ENCODE peak calls at places on chromosomes 1 and 21, in eight cellular contexts. One of them, this sample, is unnamed.

GRCh38 chr1:119982006-119982405 is 85.7 kb upstream of the ADAM30 start:
- DNase-seq in brain microvascular endothelial cell: peak; percentile 51
- DNase-seq in H54: peak; percentile 10
- DNase-seq in small intestine: no peak
- DNase-seq in HAP-1: no peak
- DNase-seq in Right ventricle myocardium superior: no peak
- DNase-seq in HEK293T: no peak
- DNase-seq in GM19239: no peak
- DNase-seq in this sample: peak; percentile 70

GRCh38 chr1:66140072-66140471 is 347.4 kb downstream of the PDE4B start:
- DNase-seq in H54: no peak
- DNase-seq in HAP-1: no peak
- DNase-seq in brain microvascular endothelial cell: no peak
- DNase-seq in HEK293T: no peak
- DNase-seq in Right ventricle myocardium superior: no peak
- DNase-seq in small intestine: no peak
- DNase-seq in GM19239: no peak
- DNase-seq in this sample: no peak

GRCh38 chr1:221725683-221726330 is 16.1 kb downstream of the DUSP10 start:
- DNase-seq in HEK293T: no peak
- DNase-seq in Right ventricle myocardium superior: no peak
- DNase-seq in brain microvascular endothelial cell: no peak
- DNase-seq in small intestine: no peak
- DNase-seq in GM19239: no peak
- DNase-seq in HAP-1: no peak
- DNase-seq in H54: no peak
- DNase-seq in this sample: peak; percentile 42

GRCh38 chr1:163673756-163674155 is 352.0 kb downstream of the NUF2 start:
- DNase-seq in small intestine: no peak
- DNase-seq in HEK293T: no peak
- DNase-seq in H54: no peak
- DNase-seq in GM19239: no peak
- DNase-seq in HAP-1: no peak
- DNase-seq in Right ventricle myocardium superior: no peak
- DNase-seq in brain microvascular endothelial cell: no peak
- DNase-seq in this sample: no peak

GRCh38 chr1:61182049-61182448 is 99.7 kb downstream of the NFIA start:
- DNase-seq in small intestine: no peak
- DNase-seq in HAP-1: no peak
- DNase-seq in H54: no peak
- DNase-seq in Right ventricle myocardium superior: no peak
- DNase-seq in HEK293T: no peak
- DNase-seq in brain microvascular endothelial cell: peak; percentile 83
- DNase-seq in GM19239: no peak
- DNase-seq in this sample: peak; percentile 36

GRCh38 chr1:218683224-218683623 is 338.1 kb downstream of the TGFB2 start:
- DNase-seq in GM19239: no peak
- DNase-seq in small intestine: no peak
- DNase-seq in brain microvascular endothelial cell: no peak
- DNase-seq in H54: no peak
- DNase-seq in Right ventricle myocardium superior: no peak
- DNase-seq in HAP-1: no peak
- DNase-seq in HEK293T: no peak
- DNase-seq in this sample: no peak

GRCh38 chr1:113451710-113452109 is 61.4 kb downstream of the MAGI3 start:
- DNase-seq in H54: no peak
- DNase-seq in HAP-1: no peak
- DNase-seq in HEK293T: no peak
- DNase-seq in small intestine: peak; percentile 47
- DNase-seq in GM19239: no peak
- DNase-seq in Right ventricle myocardium superior: no peak
- DNase-seq in brain microvascular endothelial cell: no peak
- DNase-seq in this sample: no peak

GRCh38 chr1:229230893-229231753 is 39.8 kb upstream of the RAB4A start:
- DNase-seq in HAP-1: peak; percentile 55
- DNase-seq in HEK293T: no peak
- DNase-seq in small intestine: no peak
- DNase-seq in GM19239: no peak
- DNase-seq in Right ventricle myocardium superior: no peak
- DNase-seq in brain microvascular endothelial cell: peak; percentile 87
- DNase-seq in H54: peak; percentile 74
- DNase-seq in this sample: peak; percentile 22

GRCh38 chr1:9992910-9993309 is 4.1 kb upstream of the RBP7 start:
- DNase-seq in Right ventricle myocardium superior: no peak
- DNase-seq in H54: no peak
- DNase-seq in HEK293T: no peak
- DNase-seq in GM19239: no peak
- DNase-seq in brain microvascular endothelial cell: no peak
- DNase-seq in HAP-1: no peak
- DNase-seq in small intestine: no peak
- DNase-seq in this sample: no peak

GRCh38 chr1:53860967-53861411 is 22.9 kb upstream of the NDC1 start:
- DNase-seq in Right ventricle myocardium superior: no peak
- DNase-seq in small intestine: peak; percentile 71
- DNase-seq in HEK293T: peak; percentile 69
- DNase-seq in brain microvascular endothelial cell: peak; percentile 16
- DNase-seq in H54: peak; percentile 26
- DNase-seq in GM19239: peak; percentile 50
- DNase-seq in HAP-1: peak; percentile 69
- DNase-seq in this sample: peak; percentile 77

GRCh38 chr1:24696033-24696755 is 49.1 kb upstream of the CLIC4 start:
- DNase-seq in brain microvascular endothelial cell: no peak
- DNase-seq in small intestine: no peak
- DNase-seq in Right ventricle myocardium superior: no peak
- DNase-seq in GM19239: no peak
- DNase-seq in H54: no peak
- DNase-seq in HEK293T: no peak
- DNase-seq in HAP-1: no peak
- DNase-seq in this sample: no peak

GRCh38 chr1:89363196-89363595 is 663 bp upstream of the GBP6 start:
- DNase-seq in HEK293T: no peak
- DNase-seq in Right ventricle myocardium superior: no peak
- DNase-seq in H54: no peak
- DNase-seq in HAP-1: no peak
- DNase-seq in brain microvascular endothelial cell: no peak
- DNase-seq in GM19239: peak; percentile 5
- DNase-seq in small intestine: no peak
- DNase-seq in this sample: peak; percentile 25

GRCh38 chr1:156550346-156550745 is 22.0 kb downstream of the IQGAP3 start:
- DNase-seq in GM19239: no peak
- DNase-seq in Right ventricle myocardium superior: peak; percentile 74
- DNase-seq in H54: no peak
- DNase-seq in HAP-1: no peak
- DNase-seq in HEK293T: no peak
- DNase-seq in brain microvascular endothelial cell: no peak
- DNase-seq in small intestine: no peak
- DNase-seq in this sample: no peak

GRCh38 chr1:93758842-93759515 is 77.3 kb upstream of the BCAR3 start:
- DNase-seq in HAP-1: no peak
- DNase-seq in brain microvascular endothelial cell: peak; percentile 61
- DNase-seq in H54: no peak
- DNase-seq in small intestine: no peak
- DNase-seq in GM19239: no peak
- DNase-seq in HEK293T: no peak
- DNase-seq in Right ventricle myocardium superior: peak; percentile 48
- DNase-seq in this sample: peak; percentile 99

GRCh38 chr1:31425301-31426081 is 12.5 kb downstream of the SERINC2 start:
- DNase-seq in brain microvascular endothelial cell: no peak
- DNase-seq in GM19239: no peak
- DNase-seq in HEK293T: no peak
- DNase-seq in small intestine: no peak
- DNase-seq in H54: no peak
- DNase-seq in HAP-1: no peak
- DNase-seq in Right ventricle myocardium superior: no peak
- DNase-seq in this sample: no peak

GRCh38 chr21:35223480-35224156 is 174.5 kb upstream of the RUNX1 start:
- DNase-seq in HAP-1: no peak
- DNase-seq in brain microvascular endothelial cell: no peak
- DNase-seq in small intestine: no peak
- DNase-seq in H54: no peak
- DNase-seq in Right ventricle myocardium superior: no peak
- DNase-seq in GM19239: no peak
- DNase-seq in HEK293T: no peak
- DNase-seq in this sample: no peak

GRCh38 chr1:89436856-89437255 is 73.0 kb downstream of the GBP6 start:
- DNase-seq in GM19239: no peak
- DNase-seq in HEK293T: no peak
- DNase-seq in H54: no peak
- DNase-seq in small intestine: no peak
- DNase-seq in brain microvascular endothelial cell: no peak
- DNase-seq in Right ventricle myocardium superior: no peak
- DNase-seq in HAP-1: no peak
- DNase-seq in this sample: no peak

GRCh38 chr1:184118051-184118450 is 66.5 kb downstream of the TSEN15 start:
- DNase-seq in brain microvascular endothelial cell: peak; percentile 100
- DNase-seq in GM19239: no peak
- DNase-seq in HAP-1: no peak
- DNase-seq in HEK293T: no peak
- DNase-seq in Right ventricle myocardium superior: no peak
- DNase-seq in H54: peak; percentile 79
- DNase-seq in small intestine: no peak
- DNase-seq in this sample: no peak

GRCh38 chr1:60277269-60277668 is 203.7 kb upstream of the C1orf87 start:
- DNase-seq in GM19239: no peak
- DNase-seq in Right ventricle myocardium superior: no peak
- DNase-seq in small intestine: peak; percentile 4
- DNase-seq in brain microvascular endothelial cell: no peak
- DNase-seq in HAP-1: no peak
- DNase-seq in HEK293T: no peak
- DNase-seq in H54: no peak
- DNase-seq in this sample: no peak

GRCh38 chr1:147570907-147571306 is 29.6 kb downstream of the BCL9 start:
- DNase-seq in GM19239: no peak
- DNase-seq in brain microvascular endothelial cell: no peak
- DNase-seq in small intestine: no peak
- DNase-seq in HEK293T: no peak
- DNase-seq in HAP-1: no peak
- DNase-seq in Right ventricle myocardium superior: no peak
- DNase-seq in H54: no peak
- DNase-seq in this sample: no peak

GRCh38 chr1:236051107-236051885 is 13.6 kb downstream of the NID1 start:
- DNase-seq in H54: no peak
- DNase-seq in Right ventricle myocardium superior: no peak
- DNase-seq in brain microvascular endothelial cell: no peak
- DNase-seq in HEK293T: no peak
- DNase-seq in small intestine: no peak
- DNase-seq in HAP-1: no peak
- DNase-seq in GM19239: no peak
- DNase-seq in this sample: peak; percentile 32

GRCh38 chr21:25555492-25555891 is 51.8 kb downstream of the MRPL39 start:
- DNase-seq in HAP-1: no peak
- DNase-seq in HEK293T: no peak
- DNase-seq in Right ventricle myocardium superior: no peak
- DNase-seq in small intestine: no peak
- DNase-seq in brain microvascular endothelial cell: no peak
- DNase-seq in H54: no peak
- DNase-seq in GM19239: no peak
- DNase-seq in this sample: no peak

This sample was measured in cardiac muscle cell.